ENCODE peak calls at places on chromosomes 7 and 10, in seven cellular contexts. S, X, O, I, A, T and P are unnamed samples.

GRCh38 chr10:58791137-58791536 is 278.5 kb downstream of the BICC1 start:
- DNase-seq in S (no peak), X (no peak), O (peak), I (no peak), A (peak), T (no peak), P (no peak)

GRCh38 chr10:69087600-69088470 is at the start of gene SRGN:
- DNase-seq in S (peak), X (peak), O (peak), I (peak), A (peak), T (no peak), P (peak)

GRCh38 chr7:46568420-46569116 is 647.5 kb upstream of the IGFBP3 start:
- DNase-seq in S (no peak), X (no peak), O (no peak), I (no peak), A (no peak), T (no peak), P (no peak)

GRCh38 chr10:64574371-64574770 is 1053.2 kb downstream of the REEP3 start:
- DNase-seq in S (peak), X (no peak), O (no peak), I (no peak), A (peak), T (no peak), P (no peak)

GRCh38 chr7:84535584-84536255 is 341.1 kb upstream of the SEMA3A start:
- DNase-seq in S (no peak), X (no peak), O (no peak), I (no peak), A (no peak), T (no peak), P (no peak)

GRCh38 chr7:35032166-35032565 is 5.1 kb downstream of the DPY19L1 start:
- DNase-seq in S (no peak), X (no peak), O (no peak), I (no peak), A (no peak), T (peak), P (no peak)

GRCh38 chr10:51063166-51063565 is 11.1 kb upstream of the PRKG1 start:
- DNase-seq in S (no peak), X (no peak), O (no peak), I (no peak), A (no peak), T (no peak), P (no peak)

GRCh38 chr7:155818154-155818819 is 6.0 kb upstream of the SHH start:
- DNase-seq in S (no peak), X (no peak), O (no peak), I (no peak), A (no peak), T (no peak), P (peak)

GRCh38 chr10:132551093-132551807 is 13.7 kb downstream of the INPP5A start:
- DNase-seq in S (no peak), X (peak), O (no peak), I (peak), A (no peak), T (no peak), P (no peak)

GRCh38 chr7:124033093-124033806 is 383 bp upstream of the TMEM229A start:
- DNase-seq in S (peak), X (no peak), O (no peak), I (peak), A (peak), T (no peak), P (peak)

GRCh38 chr7:124032369-124033092 is at the start of gene TMEM229A:
- DNase-seq in S (peak), X (peak), O (peak), I (peak), A (peak), T (no peak), P (peak)

GRCh38 chr7:124030964-124031363 is 1.9 kb downstream of the TMEM229A start:
- DNase-seq in S (no peak), X (no peak), O (no peak), I (no peak), A (no peak), T (no peak), P (no peak)

GRCh38 chr7:124031406-124031805 is 1.5 kb downstream of the TMEM229A start:
- DNase-seq in S (no peak), X (no peak), O (no peak), I (no peak), A (no peak), T (no peak), P (no peak)

GRCh38 chr7:124031919-124032318 is 948 bp downstream of the TMEM229A start:
- DNase-seq in S (peak), X (no peak), O (no peak), I (no peak), A (no peak), T (no peak), P (no peak)
- H3K4me3 ChIP-seq in S (peak), X (no peak), O (no peak), I (peak), A (peak), T (no peak), P (peak)

GRCh38 chr7:151271699-151272355 is 23.3 kb upstream of the SMARCD3 start:
- DNase-seq in S (peak), X (no peak), O (peak), I (peak), A (peak), T (peak), P (peak)
- TF ChIP-seq CTCF in S (no peak), X (no peak), O (no peak), I (no peak), A (no peak), T (no peak), P (no peak)

GRCh38 chr7:76166404-76167255 is 35.1 kb upstream of the SRRM3 start:
- DNase-seq in S (peak), X (peak), O (peak), I (peak), A (peak), T (peak), P (peak)
- H3K4me3 ChIP-seq in S (peak), X (peak), O (peak), I (peak), A (peak), T (peak), P (peak)

DNA sequence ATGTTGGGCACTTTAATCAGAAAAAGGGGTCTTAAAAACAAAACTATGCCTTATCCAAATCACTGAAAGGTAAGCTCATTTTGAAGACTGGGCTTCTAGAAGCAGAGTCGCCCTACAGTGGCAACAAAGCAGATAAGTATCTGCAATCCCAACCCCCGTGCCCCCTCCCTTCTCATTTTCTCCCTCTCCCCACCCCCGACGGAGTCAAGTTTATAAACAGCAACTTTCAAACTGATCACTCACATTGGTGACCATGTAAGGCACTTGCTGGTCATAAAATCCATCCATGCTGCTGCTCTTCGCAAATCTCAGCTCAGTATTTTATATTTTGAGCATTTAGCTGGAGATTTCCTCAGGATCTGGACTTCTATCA is 715 bp downstream of the ETV1 start:
- DNase-seq in S (no peak), X (no peak), O (peak), I (no peak), A (peak), T (no peak), P (no peak)
- TF ChIP-seq CTCF in S (no peak), X (no peak), O (no peak), I (no peak), A (no peak), T (no peak), P (no peak)

GRCh38 chr7:141739250-141739649 is 1.1 kb downstream of the SSBP1 start:
- DNase-seq in S (no peak), X (no peak), O (no peak), I (no peak), A (no peak), T (no peak), P (no peak)
- H3K4me3 ChIP-seq in S (no peak), X (peak), O (peak), I (no peak), A (peak), T (peak), P (peak)

DNA sequence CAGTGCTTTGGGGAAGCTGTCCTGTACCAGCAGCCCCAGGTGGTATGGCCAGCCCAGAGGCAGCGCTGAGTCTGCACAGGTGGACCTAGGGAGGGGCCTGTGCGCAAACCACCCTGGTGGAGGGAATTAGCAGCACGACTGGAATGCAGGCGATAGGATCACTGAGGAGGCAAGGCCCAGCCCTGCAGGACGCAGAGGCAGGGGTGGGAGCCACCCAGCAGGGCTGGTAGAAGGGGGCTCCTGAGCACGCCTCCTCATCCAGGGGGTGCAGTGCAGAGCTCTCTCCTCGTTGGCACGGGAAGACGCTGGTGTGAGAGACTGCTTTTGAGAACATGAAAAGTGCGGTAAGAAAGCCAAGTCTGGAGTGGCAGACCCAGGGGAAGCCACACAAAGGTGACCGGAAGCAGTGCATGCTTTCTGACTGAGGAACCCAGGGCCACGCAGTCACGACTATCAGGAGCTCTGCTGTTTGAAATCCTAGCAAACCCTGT is 6.0 kb downstream of the FXYD4 start:
- DNase-seq in S (no peak), X (no peak), O (no peak), I (peak), A (no peak), T (peak), P (peak)
- TF ChIP-seq CTCF in S (no peak), X (no peak), O (no peak), I (no peak), A (no peak), T (peak), P (peak)

DNA sequence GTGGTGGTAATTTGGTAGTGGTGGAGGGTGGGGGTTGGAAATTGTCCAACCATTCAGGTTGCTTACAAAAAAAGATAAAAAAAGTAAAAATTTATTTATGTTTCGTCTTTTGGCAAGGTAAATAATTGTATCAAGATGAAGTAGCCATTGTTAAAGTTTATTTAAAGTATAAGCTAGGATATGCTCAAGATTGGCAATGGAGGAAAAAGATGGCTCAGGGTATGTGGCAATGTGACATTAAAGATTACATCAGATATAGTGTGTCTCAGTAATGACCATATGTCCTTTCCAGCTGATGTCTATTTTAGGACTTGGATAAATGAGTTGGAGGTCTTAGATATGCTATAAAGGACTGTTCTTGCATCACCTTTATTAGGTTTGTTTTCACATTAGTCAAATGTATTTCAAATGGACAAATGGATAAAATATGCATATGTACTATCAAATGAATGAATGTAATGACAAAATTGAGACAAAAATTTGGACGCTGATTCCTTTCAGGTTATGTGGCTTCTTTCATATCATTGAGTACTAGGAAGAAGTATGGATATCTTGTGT is 60.9 kb downstream of the ST7 start:
- DNase-seq in S (no peak), X (no peak), O (no peak), I (no peak), A (no peak), T (no peak), P (no peak)
- H3K4me3 ChIP-seq in S (no peak), X (peak), O (no peak), I (no peak), A (peak), T (no peak), P (peak)

GRCh38 chr10:90775351-90776028 is 82.3 kb downstream of the HTR7 start:
- DNase-seq in S (no peak), X (peak), O (no peak), I (peak), A (peak), T (no peak), P (no peak)

GRCh38 chr10:90780488-90780887 is 77.4 kb downstream of the HTR7 start:
- DNase-seq in S (no peak), X (no peak), O (no peak), I (no peak), A (no peak), T (no peak), P (no peak)

GRCh38 chr10:90777614-90778013 is 80.2 kb downstream of the HTR7 start:
- DNase-seq in S (no peak), X (no peak), O (no peak), I (no peak), A (no peak), T (no peak), P (no peak)

GRCh38 chr10:90779573-90779972 is 78.3 kb downstream of the HTR7 start:
- DNase-seq in S (no peak), X (peak), O (peak), I (no peak), A (peak), T (peak), P (no peak)
- TF ChIP-seq CTCF in S (no peak), X (peak), O (peak), I (no peak), A (peak), T (peak), P (peak)

DNA sequence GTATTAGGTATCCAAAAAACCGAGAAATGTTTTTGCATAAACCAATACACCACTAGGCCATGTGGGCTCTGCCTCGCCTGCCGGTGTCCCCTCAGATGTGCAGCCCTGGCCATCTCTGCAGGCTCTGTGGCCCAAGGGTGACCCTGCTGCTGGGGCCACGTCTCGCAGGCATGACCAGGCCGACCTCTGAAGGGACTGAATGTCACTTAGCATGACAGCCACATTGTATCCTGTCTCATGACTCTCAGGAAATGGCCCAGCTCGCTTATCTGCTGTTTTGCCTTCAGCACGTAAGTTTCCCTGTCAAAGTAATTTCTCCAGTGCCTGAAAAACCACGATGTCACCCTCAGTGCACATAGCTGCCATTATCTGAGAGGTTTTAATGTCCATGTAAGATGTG is 49.5 kb upstream of the ZNF32 start:
- DNase-seq in S (no peak), X (no peak), O (no peak), I (no peak), A (no peak), T (no peak), P (no peak)
- H3K4me3 ChIP-seq in S (no peak), X (no peak), O (no peak), I (no peak), A (no peak), T (no peak), P (no peak)